ENCODE peak calls at places on chromosomes 4 and X, in five cellular contexts. I is GM13977; R is CD8-positive, alpha-beta T cell; Q is kidney; A is gastrocnemius medialis. N is an unnamed sample.

GRCh38 chr4:96037705-96038104 is 197.8 kb downstream of the PDHA2 start:
- DNase-seq in I (no peak), R (no peak), Q (no peak), A (no peak), N (no peak)

GRCh38 chrX:116239944-116240391 is 69.4 kb downstream of the AGTR2 start:
- DNase-seq in I (no peak), R (no peak), Q (no peak), A (no peak), N (no peak)

GRCh38 chr4:114116861-114117260 is 137.4 kb upstream of the ARSJ start:
- DNase-seq in I (no peak), R (no peak), Q (no peak), A (no peak), N (no peak)

GRCh38 chrX:30597258-30598012 is 19.9 kb upstream of the TASL start:
- DNase-seq in I (peak; percentile 51), R (no peak), Q (no peak), A (no peak), N (no peak)

GRCh38 chr4:31674313-31674947 is 954.3 kb downstream of the PCDH7 start:
- DNase-seq in I (peak; percentile 26), R (no peak), Q (no peak), A (no peak), N (no peak)

GRCh38 chrX:154074199-154074598 is 23.3 kb downstream of the MECP2 start:
- DNase-seq in I (no peak), R (no peak), Q (no peak), A (no peak), N (no peak)

GRCh38 chr4:143307536-143307935 is 29.1 kb upstream of the GAB1 start:
- DNase-seq in I (no peak), R (no peak), Q (no peak), A (no peak), N (no peak)

GRCh38 chrX:12685541-12685940 is 105.7 kb upstream of the PRPS2 start:
- DNase-seq in I (no peak), R (no peak), Q (no peak), A (no peak), N (no peak)

GRCh38 chr4:31791666-31792065 is 1071.5 kb downstream of the PCDH7 start:
- DNase-seq in I (no peak), R (no peak), Q (no peak), A (no peak), N (no peak)

GRCh38 chr4:129377131-129377845 is 281.3 kb downstream of the C4orf33 start:
- DNase-seq in I (no peak), R (no peak), Q (no peak), A (no peak), N (no peak)

GRCh38 chrX:110012818-110013484 is 10.0 kb downstream of the TMEM164 start:
- DNase-seq in I (no peak), R (no peak), Q (no peak), A (no peak), N (no peak)

GRCh38 chr4:9963328-9963727 is 58.0 kb downstream of the SLC2A9 start:
- DNase-seq in I (no peak), R (no peak), Q (no peak), A (no peak), N (no peak)

GRCh38 chr4:108045687-108046024 is 56.0 kb downstream of the HADH start:
- DNase-seq in I (no peak), R (no peak), Q (no peak), A (peak; percentile 29), N (no peak)

GRCh38 chr4:122539861-122540465 is 80.9 kb downstream of the IL21 start:
- DNase-seq in I (peak; percentile 6), R (no peak), Q (no peak), A (no peak), N (no peak)

GRCh38 chrX:155334486-155335316 is at the start of gene CLIC2:
- DNase-seq in I (no peak), R (no peak), Q (no peak), A (peak; percentile 9), N (no peak)

GRCh38 chr4:39410415-39410814 is 3.7 kb downstream of the KLB start:
- DNase-seq in I (no peak), R (no peak), Q (no peak), A (no peak), N (no peak)

GRCh38 chr4:173591760-173592159 is 61.7 kb upstream of the HAND2 start:
- DNase-seq in I (no peak), R (no peak), Q (no peak), A (no peak), N (no peak)

GRCh38 chr4:150078996-150079581 is 844 bp downstream of the DCLK2 start:
- DNase-seq in I (peak; percentile 57), R (no peak), Q (peak; percentile 86), A (no peak), N (peak; percentile 79)

GRCh38 chrX:17803449-17803848 is 57.6 kb downstream of the RAI2 start:
- DNase-seq in I (no peak), R (no peak), Q (no peak), A (no peak), N (no peak)

GRCh38 chrX:17679261-17679660 is 58.0 kb upstream of the SCML1 start:
- DNase-seq in I (no peak), R (no peak), Q (no peak), A (no peak), N (no peak)

GRCh38 chr4:59818656-59819055 is 1381.5 kb upstream of the ADGRL3 start:
- DNase-seq in I (peak; percentile 15), R (no peak), Q (no peak), A (no peak), N (no peak)

GRCh38 chrX:68431836-68432235 is 1.5 kb downstream of the OPHN1 start:
- DNase-seq in I (no peak), R (no peak), Q (no peak), A (no peak), N (no peak)

GRCh38 chr4:178037459-178038214 is 595.4 kb upstream of the AGA start:
- DNase-seq in I (no peak), R (no peak), Q (no peak), A (no peak), N (no peak)
- TF ChIP-seq CTCF in I (no peak), R (no peak), Q (no peak), A (no peak), N (no peak)

DNA sequence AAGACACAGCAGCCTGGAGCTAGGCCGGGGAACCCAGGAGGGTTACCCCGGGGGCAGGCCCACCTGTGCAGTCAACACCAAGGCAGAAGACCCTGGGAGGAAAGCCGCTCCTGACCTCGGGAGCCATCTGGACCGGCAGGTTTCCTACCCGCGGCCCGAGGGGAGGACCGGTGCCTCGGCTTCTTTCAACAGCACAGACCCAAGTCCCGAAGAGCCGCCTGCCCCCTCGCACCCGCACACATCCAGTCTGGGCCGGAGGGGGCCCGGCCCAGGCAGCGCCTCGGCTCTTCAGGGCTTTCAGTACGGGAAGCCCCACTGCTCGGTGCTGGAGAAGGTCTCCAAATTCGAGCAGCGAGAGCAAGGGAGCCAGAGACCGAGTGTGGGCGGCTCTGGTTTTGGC is 157.8 kb downstream of the SOWAHB start:
- DNase-seq in I (no peak), R (no peak), Q (no peak), A (no peak), N (no peak)
- TF ChIP-seq CTCF in I (no peak), R (no peak), Q (no peak), A (no peak), N (no peak)

GRCh38 chrX:130172127-130172834 is 519 bp downstream of the RAB33A start:
- DNase-seq in I (no peak), R (no peak), Q (peak; percentile 74), A (no peak), N (peak; percentile 77)
- TF ChIP-seq CTCF in I (no peak), R (no peak), Q (no peak), A (no peak), N (no peak)

GRCh38 chr4:111798840-111799239 is 346.4 kb upstream of the FAM241A start:
- DNase-seq in I (no peak), R (no peak), Q (no peak), A (no peak), N (no peak)
- TF ChIP-seq CTCF in I (no peak), R (no peak), Q (no peak), A (no peak), N (no peak)

GRCh38 chr4:165013691-165014090 is 18.1 kb upstream of the TRIM60 start:
- DNase-seq in I (no peak), R (no peak), Q (no peak), A (no peak), N (no peak)

GRCh38 chr4:165010991-165011390 is 20.8 kb upstream of the TRIM60 start:
- DNase-seq in I (no peak), R (no peak), Q (no peak), A (no peak), N (no peak)

GRCh38 chr4:165011403-165011802 is 20.4 kb upstream of the TRIM60 start:
- DNase-seq in I (no peak), R (no peak), Q (no peak), A (no peak), N (no peak)

DNA sequence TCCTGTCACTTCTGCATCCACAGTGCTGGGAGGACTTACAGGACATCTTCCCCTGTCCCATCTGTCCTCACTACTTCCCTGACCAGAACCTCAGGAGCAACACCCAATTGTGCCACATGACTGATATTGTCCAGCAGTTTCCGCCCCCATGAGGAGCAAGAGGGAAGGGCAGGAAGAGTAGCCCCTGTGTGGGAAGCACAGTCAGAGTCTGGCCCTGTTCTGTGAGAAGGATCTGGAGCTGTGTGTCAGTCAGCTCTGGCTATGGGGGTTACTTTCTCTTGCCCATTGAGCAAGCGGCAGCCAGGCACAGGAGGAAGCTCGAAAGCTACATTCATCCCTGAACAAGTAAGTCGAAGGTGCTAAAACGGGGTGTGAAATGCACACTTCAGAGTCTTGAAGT is 14.8 kb upstream of the TRIM60 start:
- DNase-seq in I (no peak), R (no peak), Q (no peak), A (no peak), N (no peak)
- TF ChIP-seq CTCF in I (peak; percentile 22), R (no peak), Q (no peak), A (no peak), N (no peak)

GRCh38 chr4:123659759-123660158 is 263.2 kb downstream of the SPRY1 start:
- DNase-seq in I (no peak), R (no peak), Q (no peak), A (no peak), N (no peak)
- TF ChIP-seq CTCF in I (peak; percentile 23), R (peak; percentile 31), Q (peak; percentile 0), A (peak; percentile 18), N (peak; percentile 13)